ENCODE peak calls at places on chromosomes 5 and 9, in five cellular contexts. K is heart right ventricle, Z is upper lobe of right lung, J is body of pancreas, Q is dorsolateral prefrontal cortex. O is an unnamed sample.
A peak's percentile ranks its signal among the peaks of the same experiment; 100 is the strongest.

GRCh38 chr5:87686975-87687374 is 274.2 kb upstream of the CCNH start:
- DNase-seq in Q (no peak), J (no peak), Z (no peak), K (no peak), O (no peak)

GRCh38 chr9:37290366-37290765 is 132.1 kb upstream of the GRHPR start:
- DNase-seq in Q (no peak), J (no peak), Z (no peak), K (no peak), O (no peak)

GRCh38 chr5:36147681-36148080 is 4.0 kb downstream of the LMBRD2 start:
- DNase-seq in Z (no peak), Q (no peak), K (no peak), J (no peak), O (no peak)

GRCh38 chr5:92581690-92582089 is 999.3 kb downstream of the NR2F1-AS1 start:
- DNase-seq in Q (no peak), J (no peak), Z (no peak), K (no peak), O (no peak)

GRCh38 chr5:151144275-151144674 is 13.3 kb downstream of the ANXA6 start:
- DNase-seq in Z (no peak), Q (no peak), K (no peak), J (no peak), O (no peak)

GRCh38 chr5:10894445-10895054 is 133.5 kb upstream of the DAP start:
- DNase-seq in J (no peak), Q (no peak), Z (no peak), K (no peak), O (no peak)

GRCh38 chr5:98698359-98698758 is 75.1 kb upstream of the RGMB start:
- DNase-seq in K (no peak), Z (no peak), J (no peak), Q (no peak), O (no peak)

GRCh38 chr5:79567926-79568549 is 44.2 kb upstream of the TENT2 start:
- DNase-seq in Q (no peak), K (no peak), Z (no peak), J (no peak), O (no peak)

GRCh38 chr5:105924366-105924765 is 1746.4 kb downstream of the EFNA5 start:
- DNase-seq in Z (no peak), Q (no peak), J (no peak), K (no peak), O (no peak)

GRCh38 chr9:24245988-24246387 is 299.7 kb downstream of the IZUMO3 start:
- DNase-seq in Z (no peak), Q (no peak), K (no peak), J (no peak), O (no peak)

GRCh38 chr5:119332978-119333401 is 22.8 kb upstream of the TNFAIP8 start:
- DNase-seq in Q (no peak), Z (no peak), J (no peak), K (no peak), O (no peak)

GRCh38 chr5:35145671-35146317 is 84.5 kb downstream of the PRLR start:
- DNase-seq in J (no peak), K (no peak), Z (no peak), Q (no peak), O (no peak)

GRCh38 chr5:35146386-35146785 is 83.9 kb downstream of the PRLR start:
- DNase-seq in Z (no peak), Q (no peak), J (no peak), K (no peak), O (no peak)

GRCh38 chr5:35143841-35144240 is 86.4 kb downstream of the PRLR start:
- DNase-seq in Z (no peak), K (no peak), J (no peak), Q (no peak), O (no peak)

GRCh38 chr5:35138232-35138631 is 90.5 kb upstream of the AGXT2 start:
- DNase-seq in K (no peak), Z (no peak), Q (no peak), J (no peak), O (no peak)

GRCh38 chr5:35141739-35142138 is 88.5 kb downstream of the PRLR start:
- DNase-seq in K (no peak), Z (no peak), J (no peak), Q (no peak), O (no peak)
- H3K27ac ChIP-seq in K (no peak overlapping the region), Z (no peak overlapping the region), J (no peak overlapping the region), Q (no peak overlapping the region), O (no peak overlapping the region)

GRCh38 chr5:168300377-168301182 is 9.1 kb downstream of the WWC1 start:
- DNase-seq in Q (no peak), J (peak; percentile 90), Z (no peak), K (no peak), O (no peak)

GRCh38 chr5:168303398-168304020 is 12.1 kb downstream of the WWC1 start:
- DNase-seq in Z (no peak), Q (no peak), K (no peak), J (no peak), O (no peak)

GRCh38 chr5:168299372-168299771 is 7.9 kb downstream of the WWC1 start:
- DNase-seq in Q (no peak), K (no peak), J (no peak), Z (no peak), O (no peak)

GRCh38 chr5:168302785-168303184 is 11.3 kb downstream of the WWC1 start:
- DNase-seq in Q (no peak), Z (no peak), K (no peak), J (no peak), O (no peak)

GRCh38 chr5:168301593-168302388 is 10.3 kb downstream of the WWC1 start:
- DNase-seq in Z (no peak), J (peak; percentile 69), K (no peak), Q (no peak), O (no peak)
- H3K27ac ChIP-seq in Z (peak overlapping the region; percentile 66), J (peak overlapping the region; percentile 71), K (no peak overlapping the region), Q (no peak overlapping the region), O (no peak overlapping the region)

GRCh38 chr9:98378206-98379193 is 123.1 kb upstream of the TBC1D2 start:
- DNase-seq in Q (no peak), Z (no peak), J (no peak), K (no peak), O (no peak)
- H3K27ac ChIP-seq in Q (no peak overlapping the region), Z (no peak overlapping the region), J (no peak overlapping the region), K (no peak overlapping the region), O (no peak overlapping the region)

DNA sequence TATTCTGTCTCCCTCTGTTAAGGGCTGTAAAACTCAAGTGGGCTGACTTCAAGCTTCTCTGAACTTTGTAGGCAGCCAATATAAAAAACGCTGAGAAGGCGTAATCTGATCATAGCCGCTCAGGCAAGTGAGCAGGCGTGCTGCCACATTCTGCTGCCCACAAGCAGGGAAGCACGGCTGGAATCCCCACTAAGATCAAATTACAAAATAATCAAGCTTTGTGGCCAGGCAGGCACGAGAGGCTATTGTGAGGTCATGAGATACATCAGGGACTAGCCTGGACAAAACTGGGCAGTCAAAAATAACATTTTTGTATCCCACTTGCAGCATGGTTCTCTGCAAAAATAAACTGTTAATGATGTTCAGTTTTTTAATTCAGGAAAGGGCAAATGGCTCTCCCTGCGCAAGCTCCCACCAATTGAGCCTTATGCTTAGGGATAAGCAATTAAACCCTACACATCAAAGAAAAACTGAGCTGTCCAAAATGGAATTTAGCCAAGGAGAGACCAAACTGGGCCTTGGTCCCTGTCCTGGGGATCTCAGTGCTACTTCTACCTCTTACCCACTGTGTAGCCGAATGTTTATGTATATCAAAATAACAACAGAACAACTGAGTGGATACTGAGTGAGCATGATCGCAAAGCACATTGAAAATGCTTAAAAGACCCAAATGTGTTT is 63.9 kb downstream of the POU5F2 start:
- DNase-seq in J (peak; percentile 71), Z (no peak), Q (peak; percentile 66), K (peak; percentile 37), O (peak; percentile 2)
- H3K27ac ChIP-seq in J (no peak overlapping the region), Z (no peak overlapping the region), Q (no peak overlapping the region), K (no peak overlapping the region), O (no peak overlapping the region)

GRCh38 chr5:173864126-173865075 is 23.7 kb upstream of the CPEB4 start:
- DNase-seq in J (no peak), Q (no peak), K (no peak), Z (peak; percentile 69), O (no peak)
- H3K27ac ChIP-seq in J (peak overlapping the region; percentile 19), Q (peak overlapping the region; percentile 95), K (no peak overlapping the region), Z (no peak overlapping the region), O (peak overlapping the region; percentile 99)

GRCh38 chr9:123373941-123374340 is 17.9 kb downstream of the CRB2 start:
- DNase-seq in Q (no peak), Z (no peak), J (no peak), K (no peak), O (no peak)

GRCh38 chr9:123371805-123372590 is 16.0 kb downstream of the CRB2 start:
- DNase-seq in J (no peak), Q (no peak), K (no peak), Z (no peak), O (no peak)

GRCh38 chr9:123375725-123376132 is 19.7 kb downstream of the CRB2 start:
- DNase-seq in Q (no peak), Z (no peak), J (no peak), K (no peak), O (no peak)

GRCh38 chr9:123372766-123373446 is 16.9 kb downstream of the CRB2 start:
- DNase-seq in J (no peak), Q (no peak), K (no peak), Z (no peak), O (no peak)

DNA sequence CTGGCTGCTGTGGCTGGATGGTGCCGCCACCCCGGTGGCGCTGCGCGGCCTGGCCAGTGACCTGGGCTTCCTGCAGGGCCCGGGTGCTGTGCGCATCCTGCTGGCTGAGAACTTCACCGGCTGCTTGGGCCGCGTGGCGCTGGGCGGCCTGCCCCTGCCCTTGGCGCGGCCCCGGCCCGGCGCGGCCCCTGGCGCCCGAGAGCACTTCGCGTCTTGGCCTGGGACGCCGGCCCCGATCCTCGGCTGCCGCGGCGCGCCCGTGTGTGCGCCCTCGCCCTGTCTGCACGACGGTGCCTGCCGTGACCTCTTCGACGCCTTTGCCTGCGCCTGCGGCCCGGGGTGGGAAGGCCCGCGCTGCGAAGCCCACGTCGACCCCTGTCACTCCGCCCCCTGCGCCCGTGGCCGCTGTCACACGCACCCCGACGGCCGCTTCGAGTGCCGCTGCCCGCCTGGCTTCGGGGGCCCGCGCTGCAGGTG is 17.5 kb downstream of the CRB2 start:
- DNase-seq in Z (no peak), K (no peak), Q (no peak), J (no peak), O (no peak)
- H3K27ac ChIP-seq in Z (no peak overlapping the region), K (no peak overlapping the region), Q (peak overlapping the region; percentile 89), J (no peak overlapping the region), O (peak overlapping the region; percentile 71)

O was measured in substantia nigra.